ENCODE peak calls at places on chromosomes 1 and 21, in ten cellular contexts. Y is psoas muscle; V is cardiac fibroblast; S is K562; F is CD8-positive, alpha-beta T cell; E is WERI-Rb-1; T is pancreas; N is AG04449; G is cardiac muscle cell; X is nephron progenitor cell. M is an unnamed sample.

GRCh38 chr1:212218911-212219310 is 66.3 kb upstream of the PPP2R5A start:
- DNase-seq in Y (no peak), V (peak), X (no peak), E (no peak), S (no peak), F (no peak), N (peak), G (no peak), T (no peak), M (no peak)

GRCh38 chr1:32335951-32336867 is at the start of gene MARCKSL1:
- DNase-seq in G (peak), F (peak), S (peak), T (peak), V (peak), N (no peak), E (peak), Y (peak), X (peak), M (peak)

GRCh38 chr1:95584315-95584714 is 350.3 kb downstream of the RWDD3 start:
- DNase-seq in G (no peak), T (no peak), V (peak), E (no peak), X (no peak), F (no peak), N (no peak), Y (no peak), S (no peak), M (no peak)

GRCh38 chr1:28751315-28752056 is 14.7 kb downstream of the YTHDF2 start:
- DNase-seq in S (no peak), G (no peak), T (no peak), V (peak), N (no peak), X (no peak), E (no peak), Y (no peak), F (no peak), M (no peak)

GRCh38 chr1:17668638-17669175 is 86.4 kb upstream of the ACTL8 start:
- DNase-seq in S (no peak), F (no peak), N (no peak), X (no peak), G (no peak), V (no peak), Y (no peak), E (no peak), T (no peak), M (no peak)

GRCh38 chr1:153805042-153805745 is 30.0 kb downstream of the SLC27A3 start:
- DNase-seq in E (no peak), Y (peak), S (no peak), G (peak), T (no peak), N (no peak), X (no peak), V (peak), F (peak), M (no peak)

GRCh38 chr21:17442174-17442573 is 70.7 kb upstream of the CXADR start:
- DNase-seq in N (no peak), V (no peak), E (no peak), G (no peak), S (no peak), T (no peak), Y (no peak), F (no peak), X (no peak), M (no peak)

GRCh38 chr1:9413143-9413876 is 120.6 kb downstream of the SPSB1 start:
- DNase-seq in V (peak), F (no peak), G (peak), Y (peak), T (no peak), S (no peak), N (no peak), X (peak), E (peak), M (peak)

GRCh38 chr1:1281533-1282321 is 1.5 kb downstream of the SCNN1D start:
- DNase-seq in S (peak), Y (peak), F (no peak), X (no peak), T (peak), N (no peak), G (no peak), V (peak), E (no peak), M (no peak)

GRCh38 chr1:204325944-204326343 is 33.8 kb downstream of the PLEKHA6 start:
- DNase-seq in Y (no peak), V (no peak), E (peak), F (no peak), N (no peak), G (no peak), X (no peak), T (no peak), S (no peak), M (no peak)

GRCh38 chr1:147786536-147786935 is 26.1 kb upstream of the GJA5 start:
- DNase-seq in F (no peak), N (no peak), E (no peak), S (no peak), V (no peak), Y (no peak), X (no peak), T (no peak), G (no peak), M (no peak)

GRCh38 chr1:100131623-100132022 is 1.1 kb downstream of the SASS6 start:
- DNase-seq in G (no peak), N (no peak), E (no peak), X (no peak), S (no peak), V (no peak), F (no peak), Y (no peak), T (no peak), M (no peak)

GRCh38 chr1:59237905-59238304 is 59.0 kb upstream of the FGGY start:
- DNase-seq in F (no peak), V (peak), S (no peak), T (no peak), X (no peak), E (no peak), N (no peak), Y (no peak), G (no peak), M (no peak)

GRCh38 chr1:119829636-119830035 is 18.4 kb upstream of the REG4 start:
- DNase-seq in X (no peak), G (no peak), E (no peak), F (no peak), S (no peak), V (no peak), N (no peak), Y (no peak), T (no peak), M (no peak)

GRCh38 chr1:158496379-158496778 is 24.4 kb downstream of the OR10R2 start:
- DNase-seq in F (no peak), G (peak), S (no peak), T (no peak), V (peak), Y (no peak), X (no peak), E (no peak), N (no peak), M (no peak)

GRCh38 chr1:115412733-115413132 is 74.7 kb upstream of the NGF start:
- DNase-seq in G (no peak), S (no peak), F (no peak), N (no peak), T (no peak), V (no peak), E (no peak), Y (no peak), X (no peak), M (no peak)

GRCh38 chr1:67586596-67586995 is 98.4 kb upstream of the GADD45A start:
- DNase-seq in G (no peak), Y (no peak), X (no peak), F (no peak), T (no peak), S (no peak), E (no peak), N (no peak), V (peak), M (no peak)

DNA sequence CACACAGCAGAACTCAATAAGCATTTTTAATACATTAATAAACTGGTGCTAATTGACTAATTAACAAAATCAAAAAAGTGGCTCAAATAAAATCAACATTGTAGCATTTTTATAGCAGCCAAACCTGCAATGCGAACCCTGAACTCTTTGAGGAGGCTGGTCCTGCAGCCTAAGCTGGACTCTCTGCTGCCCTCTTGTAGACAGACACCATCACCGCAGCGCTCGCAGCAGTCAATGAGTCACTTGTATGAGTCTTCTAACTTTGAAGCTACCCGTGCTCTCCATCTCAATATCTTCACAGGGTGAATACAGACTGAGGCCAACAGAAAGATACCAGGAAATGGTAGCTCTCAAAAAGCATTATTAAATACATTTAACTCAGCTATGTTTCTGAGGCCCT is 9.7 kb upstream of the KRTAP7-1 start:
- DNase-seq in T (peak), E (peak), F (no peak), Y (no peak), G (peak), S (peak), V (peak), N (no peak), X (peak), M (no peak)
- TF ChIP-seq CTCF in T (no peak), E (peak), F (no peak), Y (no peak), G (no peak), S (peak), V (peak), N (no peak), X (peak), M (no peak)

GRCh38 chr1:218344814-218345672 is at the start of gene TGFB2:
- DNase-seq in Y (peak), E (peak), G (peak), S (peak), T (no peak), N (no peak), F (no peak), X (peak), V (peak), M (no peak)
- TF ChIP-seq CTCF in Y (no peak), E (peak), G (peak), S (no peak), T (no peak), N (peak), F (no peak), X (no peak), V (no peak), M (no peak)

GRCh38 chr1:22733643-22734042 is 23.0 kb downstream of the EPHB2 start:
- DNase-seq in F (no peak), N (no peak), S (no peak), G (no peak), E (no peak), Y (no peak), X (no peak), T (no peak), V (no peak), M (no peak)
- TF ChIP-seq CTCF in F (no peak), N (no peak), S (no peak), G (no peak), E (no peak), Y (no peak), X (no peak), T (no peak), V (no peak), M (no peak)

GRCh38 chr1:6998267-6998666 is 213.0 kb downstream of the CAMTA1 start:
- DNase-seq in E (peak), G (peak), V (no peak), T (no peak), F (no peak), Y (no peak), N (no peak), S (no peak), X (no peak), M (no peak)
- TF ChIP-seq CTCF in E (peak), G (no peak), V (no peak), T (no peak), F (no peak), Y (no peak), N (no peak), S (peak), X (no peak), M (no peak)

GRCh38 chr21:14241322-14241721 is 25.4 kb downstream of the RBM11 start:
- DNase-seq in X (no peak), N (no peak), Y (no peak), G (no peak), S (no peak), E (no peak), F (no peak), T (no peak), V (no peak), M (no peak)

GRCh38 chr21:14235101-14235500 is 19.1 kb downstream of the RBM11 start:
- DNase-seq in T (no peak), G (no peak), X (no peak), F (no peak), Y (no peak), V (no peak), E (no peak), S (no peak), N (no peak), M (no peak)

DNA sequence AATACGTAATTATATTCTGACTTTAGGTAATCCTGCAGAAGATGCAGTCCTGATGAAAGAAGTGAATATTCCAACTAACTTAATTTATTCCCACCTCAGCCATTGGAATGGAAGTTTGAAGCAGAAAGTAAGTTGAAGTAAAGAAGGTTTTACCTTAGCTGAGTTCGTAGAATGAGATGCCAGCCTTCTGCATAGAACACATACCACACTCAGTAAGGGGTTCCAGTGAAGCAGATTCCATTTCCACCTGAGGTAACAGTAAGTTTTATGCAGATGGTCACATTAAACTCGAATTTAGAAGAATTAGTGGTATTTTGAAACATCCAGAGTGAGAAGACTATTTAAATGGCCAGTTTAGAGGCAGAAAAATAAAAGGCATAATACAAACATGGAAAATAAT is 20.2 kb downstream of the RBM11 start:
- DNase-seq in S (no peak), V (no peak), N (no peak), F (no peak), G (no peak), X (no peak), T (no peak), Y (no peak), E (no peak), M (no peak)
- TF ChIP-seq CTCF in S (no peak), V (no peak), N (no peak), F (no peak), G (no peak), X (no peak), T (no peak), Y (no peak), E (no peak), M (no peak)

DNA sequence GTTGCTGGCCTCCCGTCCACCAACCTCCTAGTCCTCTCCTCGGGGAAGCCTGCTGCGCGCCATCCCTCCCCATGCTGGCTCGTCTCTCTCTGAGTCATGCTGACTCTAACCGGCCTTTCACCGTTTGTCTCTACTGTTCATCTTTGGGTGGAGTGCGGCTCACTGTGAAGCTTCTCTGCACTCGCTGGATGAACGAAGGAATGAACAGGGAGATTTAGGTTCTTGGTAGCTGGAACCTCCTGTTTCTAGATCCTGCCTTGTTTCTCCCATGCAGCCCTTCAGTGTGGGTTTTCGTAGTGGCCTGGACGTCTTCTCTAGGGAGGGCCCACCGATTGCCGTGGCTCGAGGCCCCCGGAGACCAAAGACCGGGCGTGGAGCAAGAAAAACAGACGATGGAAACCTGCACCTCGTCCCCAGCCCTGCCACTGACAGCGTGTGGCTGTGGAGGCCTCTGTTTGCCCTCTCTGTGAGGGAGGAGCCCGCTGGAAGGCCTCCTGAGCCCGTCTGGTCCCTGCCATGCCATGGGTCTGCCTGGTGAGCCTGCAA is 227.6 kb upstream of the C1orf174 start:
- DNase-seq in S (no peak), F (no peak), G (no peak), X (no peak), E (no peak), T (no peak), N (no peak), V (no peak), Y (no peak), M (no peak)
- TF ChIP-seq CTCF in S (no peak), F (no peak), G (no peak), X (no peak), E (no peak), T (no peak), N (no peak), V (no peak), Y (no peak), M (no peak)

M was measured in activated B cell treated with CpG ODN at 0.5 μM for 24 hours.